ENCODE peak calls at places on chromosomes 16 and 17, in six cellular contexts. V is GM12878, M is K562, B is endothelial cell of umbilical vein, T is A549, I is HepG2. C is an unnamed sample.

GRCh38 chr17:41308251-41308917 is 725 bp downstream of the KRTAP16-1 start:
- DNase-seq in V (peak; percentile 40), M (no peak), B (no peak), T (no peak), I (no peak), C (peak; percentile 14)

GRCh38 chr17:80356231-80356856 is 58.6 kb upstream of the ENDOV start:
- DNase-seq in V (no peak), M (no peak), B (no peak), T (no peak), I (no peak), C (no peak)

GRCh38 chr16:1245452-1246005 is 5.0 kb downstream of the TPSAB1 start:
- DNase-seq in V (no peak), M (no peak), B (no peak), T (no peak), I (no peak), C (peak; percentile 57)

GRCh38 chr17:42917236-42917603 is 16.6 kb downstream of the G6PC1 start:
- DNase-seq in V (no peak), M (no peak), B (peak; percentile 56), T (no peak), I (no peak), C (no peak)

GRCh38 chr17:42121066-42121769 is at the start of gene KAT2A:
- DNase-seq in V (no peak), M (peak; percentile 95), B (peak; percentile 79), T (peak; percentile 89), I (peak; percentile 73), C (peak; percentile 87)

GRCh38 chr17:33145941-33146340 is 147.2 kb downstream of the ASIC2 start:
- DNase-seq in V (no peak), M (no peak), B (no peak), T (no peak), I (no peak), C (no peak)

GRCh38 chr17:8360260-8360659 is 16.2 kb downstream of the KRABD2 start:
- DNase-seq in V (no peak), M (no peak), B (peak; percentile 94), T (no peak), I (no peak), C (no peak)

GRCh38 chr17:82960419-82961271 is 118.8 kb upstream of the METRNL start:
- DNase-seq in V (no peak), M (no peak), B (no peak), T (no peak), I (no peak), C (no peak)

GRCh38 chr17:29592850-29593545 is at the start of gene ANKRD13B:
- DNase-seq in V (no peak), M (peak; percentile 66), B (no peak), T (peak; percentile 66), I (no peak), C (peak; percentile 72)

GRCh38 chr17:40069751-40070643 is 7.2 kb downstream of the THRA start:
- DNase-seq in V (no peak), M (peak; percentile 81), B (peak; percentile 53), T (peak; percentile 78), I (no peak), C (peak; percentile 62)

GRCh38 chr17:60585887-60586286 is 14.1 kb upstream of the PPM1D start:
- DNase-seq in V (no peak), M (no peak), B (no peak), T (no peak), I (no peak), C (no peak)

GRCh38 chr17:39994448-39994847 is 13.8 kb downstream of the PSMD3 start:
- DNase-seq in V (no peak), M (no peak), B (no peak), T (no peak), I (no peak), C (no peak)

GRCh38 chr17:41935641-41936040 is 5.2 kb downstream of the ODAD4 start:
- DNase-seq in V (no peak), M (no peak), B (no peak), T (no peak), I (no peak), C (no peak)

GRCh38 chr16:66996324-66996982 is 8.1 kb downstream of the CES4A start:
- DNase-seq in V (no peak), M (no peak), B (no peak), T (peak; percentile 42), I (peak; percentile 92), C (no peak)

GRCh38 chr16:87851601-87852000 is 17.7 kb downstream of the SLC7A5 start:
- DNase-seq in V (no peak), M (no peak), B (no peak), T (no peak), I (no peak), C (no peak)

GRCh38 chr17:43813386-43813785 is 19.6 kb downstream of the MPP3 start:
- DNase-seq in V (no peak), M (no peak), B (no peak), T (no peak), I (no peak), C (no peak)

GRCh38 chr17:16923904-16924700 is 47.8 kb downstream of the TNFRSF13B start:
- DNase-seq in V (no peak), M (no peak), B (no peak), T (no peak), I (no peak), C (no peak)

GRCh38 chr16:80515374-80515773 is 25.4 kb upstream of the DYNLRB2 start:
- DNase-seq in V (no peak), M (no peak), B (no peak), T (no peak), I (no peak), C (no peak)

GRCh38 chr17:40349477-40350409 is 14.8 kb downstream of the GJD3 start:
- DNase-seq in V (no peak), M (no peak), B (no peak), T (no peak), I (no peak), C (no peak)

GRCh38 chr17:48795444-48796162 is 21.4 kb downstream of the TTLL6 start:
- DNase-seq in V (no peak), M (no peak), B (no peak), T (peak; percentile 92), I (peak; percentile 95), C (no peak)

GRCh38 chr17:73015722-73016276 is 76.7 kb downstream of the SLC39A11 start:
- DNase-seq in V (no peak), M (no peak), B (no peak), T (no peak), I (no peak), C (no peak)

GRCh38 chr17:73013299-73013698 is 79.2 kb downstream of the SLC39A11 start:
- DNase-seq in V (no peak), M (no peak), B (no peak), T (no peak), I (no peak), C (no peak)

GRCh38 chr17:73017653-73018052 is 74.8 kb downstream of the SLC39A11 start:
- DNase-seq in V (no peak), M (no peak), B (no peak), T (no peak), I (no peak), C (no peak)

GRCh38 chr17:73011016-73011486 is 81.4 kb downstream of the SLC39A11 start:
- DNase-seq in V (no peak), M (peak; percentile 86), B (peak; percentile 37), T (no peak), I (no peak), C (peak; percentile 79)

GRCh38 chr17:73013816-73014663 is 78.4 kb downstream of the SLC39A11 start:
- DNase-seq in V (no peak), M (no peak), B (no peak), T (peak; percentile 83), I (no peak), C (peak; percentile 34)
- TF ChIP-seq MYC in V (no peak), M (no peak), B (no peak), T (no peak), I (no peak), C (no peak)

GRCh38 chr17:38510424-38511125 is 82.3 kb downstream of the ARHGAP23 start:
- DNase-seq in V (no peak), M (peak; percentile 56), B (no peak), T (no peak), I (peak; percentile 39), C (no peak)
- H3K4me3 ChIP-seq in V (no peak overlapping the region), M (peak overlapping the region; percentile 9), B (no peak overlapping the region), T (no peak overlapping the region), I (peak overlapping the region; percentile 30), C (no peak overlapping the region)

GRCh38 chr16:70577256-70577698 is 53.7 kb downstream of the SF3B3 start:
- DNase-seq in V (no peak), M (no peak), B (peak; percentile 46), T (no peak), I (no peak), C (no peak)

GRCh38 chr16:70582280-70582978 is 58.8 kb downstream of the SF3B3 start:
- DNase-seq in V (no peak), M (peak; percentile 52), B (no peak), T (no peak), I (no peak), C (peak; percentile 55)

GRCh38 chr16:70578035-70578434 is 54.4 kb downstream of the SF3B3 start:
- DNase-seq in V (no peak), M (no peak), B (no peak), T (no peak), I (no peak), C (peak; percentile 25)

GRCh38 chr16:70579248-70579647 is 55.6 kb downstream of the SF3B3 start:
- DNase-seq in V (no peak), M (no peak), B (no peak), T (no peak), I (no peak), C (no peak)

GRCh38 chr16:70579648-70580630 is 56.3 kb downstream of the SF3B3 start:
- DNase-seq in V (no peak), M (peak; percentile 61), B (no peak), T (no peak), I (no peak), C (no peak)
- TF ChIP-seq MYC in V (no peak), M (peak; percentile 60), B (no peak), T (no peak), I (peak; percentile 72), C (no peak)

DNA sequence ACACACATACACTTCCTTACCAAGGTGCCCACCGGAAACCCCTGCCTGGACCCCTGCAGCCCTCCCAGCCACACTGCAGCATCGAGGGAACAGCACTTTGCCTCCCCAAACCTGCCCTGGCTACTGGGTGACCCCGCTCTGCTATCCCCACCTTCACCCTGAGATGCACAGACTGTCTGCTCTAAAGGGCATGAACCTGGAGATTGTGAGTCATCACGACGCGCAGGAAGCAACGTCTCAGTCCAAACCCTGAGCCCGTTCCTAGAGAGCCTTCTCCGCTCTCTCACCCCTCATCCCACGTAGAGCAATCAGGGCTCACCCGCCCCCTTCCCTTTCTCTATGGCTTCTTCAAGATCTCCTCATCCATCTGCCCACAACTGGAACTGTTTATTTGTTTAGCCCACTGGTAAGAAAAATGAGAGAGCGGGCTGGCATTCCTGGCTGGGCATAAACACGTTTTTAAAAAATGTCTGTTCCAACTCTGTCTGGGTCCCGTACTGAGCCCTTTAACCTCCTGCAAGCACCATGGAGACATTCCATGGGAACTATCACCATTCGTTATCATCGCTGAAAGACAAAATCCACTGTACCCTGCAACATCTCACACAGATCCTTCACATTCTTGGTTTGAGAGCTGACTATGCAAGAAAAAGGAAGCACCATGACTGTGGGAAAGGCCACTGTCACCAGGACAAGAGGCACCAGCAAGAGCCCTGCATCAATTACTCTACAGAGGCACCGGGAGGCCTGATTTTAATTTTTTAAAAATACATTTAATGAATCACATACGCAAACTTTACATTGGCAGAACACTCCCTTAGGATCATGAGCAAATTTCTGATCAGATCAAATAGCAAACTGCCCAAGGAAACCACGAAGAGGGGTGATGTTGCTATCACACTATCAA is 28.2 kb downstream of the ZFHX3 start:
- DNase-seq in V (no peak), M (peak; percentile 7), B (peak; percentile 53), T (peak; percentile 89), I (no peak), C (peak; percentile 42)
- H3K4me3 ChIP-seq in V (no peak overlapping the region), M (no peak overlapping the region), B (no peak overlapping the region), T (peak overlapping the region; percentile 26), I (no peak overlapping the region), C (no peak overlapping the region)